ENCODE peak calls at places on chromosomes 2 and 18, in ten cellular contexts. Q, V, P, L, R, F, I, B, K and N are unnamed samples. For H3K9me3, the result is how much of the 10 kb centered on the place peaks cover.

GRCh38 chr2:175181877-175182308 is 383 bp upstream of the ATP5MC3 start:
- DNase-seq in I (no peak), Q (no peak), L (no peak), K (no peak), P (no peak), V (no peak), B (no peak), F (no peak), R (no peak), N (no peak)

GRCh38 chr18:63319383-63320040 is at the start of gene BCL2:
- DNase-seq in Q (peak), L (no peak), P (peak), K (no peak), V (no peak), B (peak), R (no peak), I (peak), F (peak), N (no peak)

GRCh38 chr2:96888082-96889011 is 18.5 kb upstream of the SEMA4C start:
- DNase-seq in F (no peak), K (no peak), Q (peak), B (no peak), P (no peak), I (peak), L (peak), V (peak), R (peak), N (no peak)

GRCh38 chr18:42814184-42814583 is 301.3 kb downstream of the RIT2 start:
- DNase-seq in Q (no peak), I (no peak), B (no peak), F (no peak), V (no peak), P (no peak), L (no peak), R (no peak), K (no peak), N (no peak)

GRCh38 chr2:201773990-201774389 is 6.7 kb downstream of the ALS2 start:
- DNase-seq in V (no peak), L (no peak), Q (no peak), K (no peak), R (no peak), I (no peak), F (no peak), P (no peak), B (no peak), N (no peak)

GRCh38 chr2:41736105-41736567 is 311.7 kb upstream of the PKDCC start:
- DNase-seq in K (no peak), Q (no peak), I (no peak), B (peak), F (no peak), R (no peak), L (no peak), V (no peak), P (peak), N (no peak)

GRCh38 chr2:119218478-119219064 is 5.1 kb upstream of the STEAP3 start:
- DNase-seq in Q (no peak), V (peak), I (peak), P (peak), R (peak), B (peak), F (peak), K (no peak), L (peak), N (peak)

GRCh38 chr18:76443519-76444435 is 51.3 kb downstream of the ZNF516 start:
- DNase-seq in F (no peak), V (no peak), I (no peak), R (no peak), K (no peak), Q (no peak), B (no peak), P (no peak), L (no peak), N (peak)

GRCh38 chr2:185338104-185338503 is 400.5 kb upstream of the FSIP2 start:
- DNase-seq in B (peak), P (no peak), L (no peak), Q (no peak), V (no peak), I (no peak), K (no peak), R (no peak), F (no peak), N (no peak)

GRCh38 chr2:10750610-10751009 is 29.2 kb downstream of the ATP6V1C2 start:
- DNase-seq in V (no peak), L (no peak), B (peak), I (no peak), K (no peak), F (peak), P (no peak), R (no peak), Q (no peak), N (no peak)

GRCh38 chr2:233443511-233444183 is 89.4 kb downstream of the DGKD start:
- DNase-seq in Q (peak), F (peak), K (peak), L (peak), V (peak), I (peak), B (peak), R (peak), P (peak), N (peak)

GRCh38 chr2:135657806-135658582 is 83.7 kb upstream of the UBXN4 start:
- DNase-seq in P (no peak), R (no peak), F (no peak), K (peak), I (no peak), Q (no peak), L (no peak), B (no peak), V (no peak), N (no peak)

GRCh38 chr18:33010149-33010548 is 237.3 kb upstream of the KLHL14 start:
- DNase-seq in I (no peak), F (no peak), Q (no peak), V (no peak), K (no peak), R (no peak), B (peak), P (no peak), L (no peak), N (no peak)

GRCh38 chr2:196902828-196903227 is 23.7 kb downstream of the PGAP1 start:
- DNase-seq in F (peak), R (no peak), V (no peak), Q (no peak), L (no peak), I (no peak), B (peak), P (no peak), K (no peak), N (no peak)

GRCh38 chr2:66268756-66269155 is 166.2 kb upstream of the MEIS1 start:
- DNase-seq in F (no peak), R (no peak), Q (no peak), V (no peak), I (no peak), L (no peak), K (no peak), P (no peak), B (no peak), N (no peak)

GRCh38 chr2:69525261-69525660 is 88.0 kb upstream of the NFU1 start:
- DNase-seq in F (peak), L (no peak), I (no peak), K (no peak), Q (no peak), P (no peak), R (no peak), V (no peak), B (peak), N (no peak)

GRCh38 chr2:190846746-190847145 is 33.9 kb upstream of the GLS start:
- DNase-seq in Q (no peak), L (no peak), K (no peak), B (peak), R (no peak), V (no peak), F (no peak), P (no peak), I (no peak), N (no peak)

GRCh38 chr2:230899786-230900185 is 25.3 kb downstream of the GPR55 start:
- DNase-seq in K (no peak), I (no peak), B (no peak), Q (no peak), L (no peak), R (no peak), V (no peak), F (no peak), P (no peak), N (no peak)

GRCh38 chr2:47230418-47230817 is 75.3 kb upstream of the STPG4 start:
- DNase-seq in B (peak), I (no peak), K (no peak), Q (peak), V (no peak), L (peak), R (peak), P (no peak), F (peak), N (peak)

GRCh38 chr18:2932247-2933181 is 80.4 kb downstream of the LPIN2 start:
- DNase-seq in I (peak), F (peak), P (peak), K (peak), B (peak), L (no peak), R (no peak), V (no peak), Q (no peak), N (no peak)

GRCh38 chr18:12842459-12843380 is 41.3 kb downstream of the PTPN2 start:
- DNase-seq in B (peak), F (no peak), P (no peak), K (no peak), V (no peak), Q (no peak), L (no peak), R (no peak), I (no peak), N (no peak)

GRCh38 chr2:84906108-84906899 is 848 bp downstream of the TMSB10 start:
- DNase-seq in L (peak), I (peak), R (peak), K (peak), F (no peak), P (peak), Q (peak), V (peak), B (no peak), N (no peak)

GRCh38 chr2:98912957-98913915 is 22.8 kb downstream of the CRACDL start:
- DNase-seq in K (no peak), F (no peak), P (no peak), B (peak), I (no peak), R (no peak), Q (peak), L (no peak), V (peak), N (no peak)

GRCh38 chr2:164913011-164913410 is 42.3 kb downstream of the SLC38A11 start:
- DNase-seq in R (no peak), P (no peak), K (no peak), Q (no peak), F (no peak), L (no peak), B (no peak), V (no peak), I (no peak), N (no peak)

GRCh38 chr2:227813562-227814353 is at the start of gene CCL20:
- DNase-seq in F (no peak), Q (no peak), L (no peak), B (no peak), R (no peak), P (no peak), V (no peak), K (no peak), I (no peak), N (no peak)

GRCh38 chr18:76464281-76465259 is 30.5 kb downstream of the ZNF516 start:
- DNase-seq in P (no peak), V (no peak), K (no peak), R (no peak), B (no peak), F (no peak), Q (no peak), I (no peak), L (no peak), N (no peak)

GRCh38 chr2:171858397-171858958 is 35.6 kb downstream of the SLC25A12 start:
- DNase-seq in B (no peak), I (no peak), P (no peak), Q (no peak), F (no peak), K (no peak), L (no peak), R (no peak), V (no peak), N (no peak)

GRCh38 chr2:232438951-232439757 is 16.8 kb upstream of the ALPI start:
- DNase-seq in P (no peak), I (peak), L (peak), Q (peak), F (no peak), B (no peak), R (no peak), V (peak), K (peak), N (no peak)

GRCh38 chr2:152718909-152719645 is 657 bp downstream of the ARL6IP6 start:
- DNase-seq in B (peak), P (peak), L (no peak), Q (no peak), I (no peak), R (no peak), V (peak), K (no peak), F (no peak), N (no peak)

GRCh38 chr2:214378455-214379103 is 32.3 kb upstream of the VWC2L start:
- DNase-seq in Q (no peak), P (no peak), R (no peak), L (no peak), K (no peak), I (peak), F (no peak), V (no peak), B (no peak), N (no peak)

GRCh38 chr2:65300134-65300771 is 72.6 kb downstream of the ACTR2 start:
- DNase-seq in F (peak), R (peak), V (peak), P (no peak), I (peak), K (no peak), L (peak), Q (peak), B (peak), N (peak)

GRCh38 chr2:47172156-47172921 is 17.2 kb upstream of the STPG4 start:
- DNase-seq in P (no peak), B (no peak), V (no peak), R (no peak), L (no peak), F (no peak), Q (no peak), I (no peak), K (no peak), N (no peak)

GRCh38 chr2:98866033-98866432 is 70.0 kb downstream of the CRACDL start:
- DNase-seq in P (no peak), Q (no peak), L (no peak), B (no peak), I (no peak), R (no peak), K (no peak), V (no peak), F (no peak), N (no peak)

GRCh38 chr2:42105330-42106256 is 57.8 kb downstream of the PKDCC start:
- DNase-seq in I (no peak), F (no peak), Q (no peak), P (peak), L (peak), K (peak), V (peak), B (no peak), R (peak), N (peak)

GRCh38 chr2:1729264-1729663 is 15.1 kb downstream of the PXDN start:
- DNase-seq in L (no peak), P (no peak), V (peak), B (no peak), Q (no peak), I (no peak), F (no peak), K (no peak), R (no peak), N (no peak)

GRCh38 chr2:9757430-9758287 is 85.6 kb upstream of the TAF1B start:
- DNase-seq in P (peak), R (peak), B (peak), V (no peak), L (peak), Q (no peak), F (peak), K (no peak), I (no peak), N (peak)

GRCh38 chr2:55628931-55629330 is 11.5 kb upstream of the PPP4R3B start:
- DNase-seq in R (no peak), I (no peak), F (no peak), L (no peak), V (no peak), Q (no peak), P (no peak), B (no peak), K (no peak), N (no peak)

GRCh38 chr2:43424262-43425207 is 171.3 kb downstream of the THADA start:
- DNase-seq in P (no peak), R (no peak), Q (no peak), F (no peak), I (no peak), V (no peak), K (no peak), L (no peak), B (peak), N (no peak)
- H3K27ac ChIP-seq in P (no peak), R (no peak), Q (peak), F (no peak), I (no peak), V (no peak), K (no peak), L (no peak), B (no peak), N (no peak)

DNA sequence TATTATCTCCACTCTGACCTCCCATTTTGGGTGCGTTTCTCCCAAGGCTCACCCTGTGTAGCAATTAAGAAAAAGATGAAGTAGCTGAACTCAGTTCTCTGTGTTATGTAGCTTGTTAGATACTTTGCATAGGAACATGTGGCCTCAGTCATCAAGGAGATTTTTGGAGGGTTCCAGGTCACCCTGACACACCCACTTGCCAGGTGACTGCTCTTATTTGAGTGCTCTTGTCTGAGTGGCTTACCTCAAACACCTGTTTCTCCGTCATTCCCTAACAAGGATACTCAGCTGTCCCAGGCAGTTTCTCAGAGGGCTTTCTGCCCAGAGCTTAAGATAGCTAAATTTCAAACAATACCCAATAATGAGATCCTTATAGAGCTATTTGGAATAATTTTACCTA is 577.2 kb upstream of the HNMT start:
- DNase-seq in R (no peak), L (no peak), Q (no peak), V (no peak), B (no peak), P (no peak), K (no peak), I (no peak), F (no peak), N (no peak)
- H3K9me3 ChIP-seq in R (under half), L (under half), Q (under half), V (under half), B (under half), P (under half), K (under half), I (under half), F (under half), N (under half)

GRCh38 chr2:187552959-187553681 is 1.1 kb downstream of the TFPI start:
- DNase-seq in K (no peak), P (no peak), V (no peak), B (peak), Q (no peak), R (no peak), I (no peak), L (no peak), F (peak), N (no peak)
- H3K27ac ChIP-seq in K (no peak), P (peak), V (peak), B (peak), Q (peak), R (no peak), I (peak), L (peak), F (peak), N (peak)

GRCh38 chr18:35248429-35248828 is 7.6 kb downstream of the ZNF397 start:
- DNase-seq in F (no peak), K (no peak), V (no peak), I (no peak), Q (no peak), L (no peak), P (no peak), B (no peak), R (no peak), N (no peak)

GRCh38 chr18:35245719-35246317 is 5.0 kb downstream of the ZNF397 start:
- DNase-seq in B (no peak), Q (no peak), F (no peak), V (no peak), R (no peak), K (no peak), I (no peak), L (no peak), P (no peak), N (no peak)

GRCh38 chr18:35246831-35247230 is 6.0 kb downstream of the ZNF397 start:
- DNase-seq in F (no peak), R (no peak), I (no peak), L (no peak), Q (no peak), V (no peak), P (no peak), B (no peak), K (no peak), N (no peak)

GRCh38 chr18:35244671-35245070 is 3.8 kb downstream of the ZNF397 start:
- DNase-seq in V (no peak), R (no peak), L (no peak), Q (no peak), K (no peak), B (no peak), P (no peak), I (no peak), F (no peak), N (no peak)

DNA sequence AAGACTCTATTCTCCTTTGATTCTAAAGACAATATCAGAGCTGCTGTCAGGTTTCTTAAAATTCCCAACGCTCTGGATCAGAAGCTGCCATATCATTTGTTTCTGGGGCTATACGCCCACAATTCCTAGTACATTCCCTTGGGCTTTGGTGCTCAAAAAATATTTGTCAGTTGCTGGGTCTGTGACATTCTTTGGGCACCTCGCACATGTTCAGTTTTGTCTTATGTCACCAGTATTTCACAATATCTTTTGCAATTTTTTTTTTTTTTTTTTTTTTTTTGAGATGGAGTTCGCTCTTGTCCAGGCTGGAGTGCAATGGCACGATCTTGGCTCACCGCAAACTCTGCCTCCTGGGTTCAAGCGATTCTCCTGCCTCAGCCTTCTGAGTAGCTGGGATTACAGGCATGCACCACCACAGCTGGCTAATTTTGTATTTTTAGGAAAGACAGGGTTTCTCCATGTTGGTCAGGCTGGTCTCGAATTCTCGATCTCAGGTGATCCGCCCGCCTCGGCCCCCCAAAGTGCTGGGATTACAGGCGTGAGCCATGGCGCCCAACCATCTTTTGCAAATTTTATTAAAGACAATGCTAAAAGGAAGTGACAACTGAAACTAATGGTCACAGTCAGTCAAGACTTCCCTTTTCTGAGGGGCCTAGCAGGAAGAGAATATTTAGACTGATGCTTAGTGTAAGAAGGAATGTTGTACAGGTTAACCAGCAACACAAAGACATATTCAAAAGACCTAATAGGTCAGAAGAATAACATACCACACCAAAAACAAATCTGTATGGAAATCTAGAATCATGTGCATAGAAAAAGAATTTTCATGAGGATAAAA is 6.8 kb downstream of the ZNF397 start:
- DNase-seq in B (no peak), I (no peak), V (no peak), K (no peak), Q (no peak), L (no peak), R (no peak), P (no peak), F (no peak), N (no peak)
- H3K9me3 ChIP-seq in B (under half), I (under half), V (under half), K (under half), Q (under half), L (under half), R (under half), P (under half), F (under half), N (under half)

DNA sequence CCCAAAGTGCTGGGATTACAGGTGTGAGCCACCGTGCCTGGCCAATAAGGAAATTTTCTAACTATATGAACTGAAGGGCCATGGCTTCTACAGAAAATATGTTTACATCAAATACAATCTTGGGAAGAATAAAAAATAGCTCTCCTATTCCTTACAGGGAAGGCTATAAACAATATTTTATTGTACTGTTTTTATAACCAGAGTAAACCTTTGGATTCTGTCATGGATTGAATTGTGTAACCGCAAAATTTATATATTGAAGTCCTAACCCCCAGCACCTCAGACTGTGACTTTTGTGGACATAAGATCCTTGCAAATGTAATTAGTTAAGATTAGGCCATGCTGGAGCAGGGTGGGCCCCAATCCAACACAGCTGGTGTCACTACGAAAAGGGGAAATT is 8.3 kb downstream of the HSBP1L1 start:
- DNase-seq in I (no peak), P (no peak), Q (no peak), V (no peak), F (no peak), K (no peak), L (no peak), B (no peak), R (no peak), N (no peak)
- H3K27ac ChIP-seq in I (no peak), P (no peak), Q (no peak), V (no peak), F (no peak), K (no peak), L (no peak), B (no peak), R (no peak), N (no peak)